ENCODE peak calls at places on chromosomes 1 and 21, in six cellular contexts. T, D, P, G, K and E are unnamed samples.
A peak's percentile ranks its signal among the peaks of the same experiment; 100 is the strongest.

GRCh38 chr1:154951901-154952657 is 3.8 kb downstream of the PBXIP1 start:
- DNase-seq in T (no peak), D (no peak), P (no peak), G (no peak), K (no peak), E (no peak)

GRCh38 chr1:218488531-218488930 is 143.4 kb downstream of the TGFB2 start:
- DNase-seq in T (no peak), D (no peak), P (no peak), G (no peak), K (no peak), E (no peak)

GRCh38 chr1:54124472-54124871 is 28.3 kb downstream of the CDCP2 start:
- DNase-seq in T (no peak), D (no peak), P (no peak), G (no peak), K (no peak), E (no peak)

GRCh38 chr1:209567788-209568187 is 15.7 kb upstream of the CAMK1G start:
- DNase-seq in T (no peak), D (no peak), P (no peak), G (no peak), K (no peak), E (no peak)

GRCh38 chr1:236417325-236417724 is 23.2 kb downstream of the EDARADD start:
- DNase-seq in T (no peak), D (no peak), P (no peak), G (no peak), K (no peak), E (no peak)

GRCh38 chr1:211495584-211495983 is 3.6 kb upstream of the RD3 start:
- DNase-seq in T (no peak), D (no peak), P (no peak), G (no peak), K (no peak), E (no peak)

GRCh38 chr1:25477448-25478034 is 46.8 kb downstream of the MACO1 start:
- DNase-seq in T (no peak), D (peak; percentile 65), P (no peak), G (no peak), K (no peak), E (no peak)

GRCh38 chr1:2632051-2632430 is 775 bp downstream of the MMEL1 start:
- DNase-seq in T (no peak), D (no peak), P (no peak), G (no peak), K (no peak), E (no peak)

GRCh38 chr1:205365945-205366463 is 9.3 kb upstream of the KLHDC8A start:
- DNase-seq in T (no peak), D (no peak), P (no peak), G (peak; percentile 14), K (no peak), E (no peak)

GRCh38 chr1:245380790-245381535 is 226.2 kb downstream of the KIF26B start:
- DNase-seq in T (no peak), D (peak; percentile 38), P (no peak), G (no peak), K (no peak), E (no peak)

GRCh38 chr1:25063591-25064416 is 133.7 kb upstream of the RUNX3 start:
- DNase-seq in T (no peak), D (no peak), P (no peak), G (no peak), K (no peak), E (no peak)

GRCh38 chr1:230165526-230165925 is 98.5 kb downstream of the GALNT2 start:
- DNase-seq in T (no peak), D (no peak), P (no peak), G (no peak), K (no peak), E (no peak)

GRCh38 chr1:53572061-53572801 is 113.0 kb downstream of the DMRTB1 start:
- DNase-seq in T (no peak), D (no peak), P (no peak), G (no peak), K (no peak), E (no peak)

GRCh38 chr1:154350383-154350782 is 25.1 kb downstream of the ATP8B2 start:
- DNase-seq in T (no peak), D (no peak), P (no peak), G (no peak), K (no peak), E (no peak)

GRCh38 chr21:15441999-15442398 is 287.8 kb upstream of the USP25 start:
- DNase-seq in T (no peak), D (no peak), P (no peak), G (no peak), K (no peak), E (no peak)

GRCh38 chr1:59484090-59484489 is 187.2 kb downstream of the FGGY start:
- DNase-seq in T (no peak), D (no peak), P (no peak), G (no peak), K (no peak), E (no peak)

GRCh38 chr1:206541236-206541833 is 34.0 kb downstream of the RASSF5 start:
- DNase-seq in T (no peak), D (no peak), P (no peak), G (no peak), K (no peak), E (no peak)

GRCh38 chr1:241647658-241648057 is 4.4 kb upstream of the WDR64 start:
- DNase-seq in T (no peak), D (no peak), P (no peak), G (no peak), K (no peak), E (no peak)

GRCh38 chr21:35326677-35327076 is 277.6 kb upstream of the RUNX1 start:
- DNase-seq in T (no peak), D (no peak), P (no peak), G (no peak), K (no peak), E (no peak)

GRCh38 chr1:72524021-72524420 is 241.7 kb upstream of the NEGR1 start:
- DNase-seq in T (no peak), D (no peak), P (no peak), G (no peak), K (no peak), E (no peak)

GRCh38 chr1:18738617-18739016 is 108.0 kb downstream of the PAX7 start:
- DNase-seq in T (no peak), D (no peak), P (no peak), G (no peak), K (no peak), E (no peak)

GRCh38 chr1:246398126-246398813 is 108.8 kb downstream of the SMYD3 start:
- DNase-seq in T (no peak), D (peak; percentile 20), P (no peak), G (peak; percentile 13), K (no peak), E (no peak)

GRCh38 chr21:18384771-18385170 is 18.8 kb downstream of the TMPRSS15 start:
- DNase-seq in T (no peak), D (peak; percentile 11), P (no peak), G (no peak), K (no peak), E (no peak)

GRCh38 chr1:209756608-209757445 is 974 bp downstream of the TRAF3IP3 start:
- DNase-seq in T (no peak), D (no peak), P (no peak), G (no peak), K (peak; percentile 49), E (no peak)

GRCh38 chr1:20366076-20366765 is 75.5 kb downstream of the VWA5B1 start:
- DNase-seq in T (no peak), D (no peak), P (no peak), G (no peak), K (no peak), E (no peak)

DNA sequence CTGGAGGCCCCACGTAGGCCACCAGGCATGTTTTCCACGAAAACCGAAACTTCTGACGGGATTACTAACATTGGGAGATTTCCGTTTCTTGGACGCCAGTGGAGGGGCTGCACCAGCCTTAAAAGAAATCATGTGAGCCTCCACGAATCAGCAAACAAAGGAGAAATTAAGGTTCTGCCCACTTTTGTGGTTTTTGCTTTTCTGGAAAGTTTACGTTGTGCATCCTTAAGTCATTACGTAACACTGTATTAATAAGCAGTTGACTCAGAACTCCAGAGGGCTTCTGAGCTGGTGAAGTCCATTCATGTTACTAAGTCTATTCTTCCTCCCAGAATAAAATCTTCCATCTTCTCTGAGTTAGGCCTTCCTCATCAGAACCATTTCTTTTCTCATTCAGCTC is 168.5 kb downstream of the PSMG1 start:
- DNase-seq in T (no peak), D (no peak), P (no peak), G (no peak), K (no peak), E (no peak)
- TF ChIP-seq POLR2AphosphoS5 in T (no peak), D (no peak), P (no peak), G (no peak), K (no peak), E (no peak)

GRCh38 chr1:26913389-26913753 is 404 bp downstream of the NR0B2 start:
- DNase-seq in T (no peak), D (no peak), P (no peak), G (no peak), K (no peak), E (no peak)

GRCh38 chr1:26912147-26912490 is 1.7 kb downstream of the NR0B2 start:
- DNase-seq in T (no peak), D (no peak), P (no peak), G (no peak), K (no peak), E (no peak)

GRCh38 chr1:26911399-26912146 is 2.2 kb downstream of the NR0B2 start:
- DNase-seq in T (no peak), D (no peak), P (no peak), G (no peak), K (no peak), E (no peak)

GRCh38 chr1:26915204-26915842 is 1.5 kb upstream of the NR0B2 start:
- DNase-seq in T (no peak), D (no peak), P (no peak), G (peak; percentile 56), K (no peak), E (no peak)

DNA sequence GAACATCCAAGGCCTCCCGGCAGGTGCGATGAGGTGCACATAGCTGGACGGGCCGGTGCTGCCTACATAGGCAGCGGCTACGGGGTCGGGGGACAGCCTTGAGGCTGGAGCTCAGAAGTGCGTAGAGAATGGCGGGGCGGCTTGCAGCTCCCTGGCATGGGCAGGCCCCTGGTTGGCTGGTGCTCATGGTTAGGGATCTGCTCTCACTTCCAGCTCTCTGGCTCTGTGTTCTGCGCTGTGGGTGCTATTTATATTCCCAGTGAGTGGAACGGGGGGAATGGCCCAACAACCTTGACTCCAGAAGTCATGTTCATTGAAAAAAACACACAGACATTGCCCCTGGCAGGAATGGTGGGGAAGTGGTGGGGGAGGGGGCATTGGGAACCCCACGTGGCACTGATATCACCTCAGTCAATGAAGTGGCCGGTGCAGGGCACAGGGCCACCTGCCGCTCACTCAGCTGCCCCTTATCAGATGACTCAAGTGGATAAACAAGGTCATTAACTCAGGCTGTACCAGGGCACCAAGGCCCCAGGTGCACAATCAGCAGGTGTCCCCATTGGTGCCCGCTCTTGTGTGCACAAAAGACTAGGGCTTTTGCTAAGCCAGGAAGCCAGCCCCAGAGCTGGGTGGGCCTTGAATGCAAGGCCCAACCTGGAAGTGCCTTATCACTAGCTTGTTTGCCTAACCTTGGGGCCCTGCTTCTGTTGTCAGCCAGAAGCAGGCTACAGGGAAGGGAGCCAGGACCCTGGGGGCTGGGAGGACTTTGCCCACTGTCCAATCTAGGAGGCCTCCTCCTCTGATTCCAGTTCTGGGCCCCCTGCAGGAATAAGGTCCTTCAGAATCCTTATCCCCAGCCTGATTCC is at the start of gene NR0B2:
- DNase-seq in T (no peak), D (peak; percentile 65), P (no peak), G (peak; percentile 100), K (no peak), E (no peak)
- TF ChIP-seq POLR2A in T (no peak), D (no peak), P (no peak), G (peak; percentile 100), K (no peak), E (no peak)

GRCh38 chr1:204286841-204287387 is 72.8 kb downstream of the PLEKHA6 start:
- DNase-seq in T (no peak), D (no peak), P (no peak), G (no peak), K (no peak), E (no peak)
- TF ChIP-seq TAF1 in T (no peak), D (no peak), P (no peak), G (no peak), K (no peak), E (no peak)

GRCh38 chr1:108114026-108114599 is 86.0 kb downstream of the SLC25A24 start:
- DNase-seq in T (no peak), D (no peak), P (no peak), G (no peak), K (no peak), E (no peak)
- TF ChIP-seq POLR2AphosphoS5 in T (no peak), D (no peak), P (no peak), G (no peak), K (no peak), E (no peak)